ENCODE peak calls at places on chromosome 13, in four cellular contexts. A is Caco-2, E is NB4, M is omental fat pad. I is an unnamed sample.

GRCh38 chr13:110301606-110302131 is 5.3 kb downstream of the COL4A1 start:
- DNase-seq in A (no peak), E (no peak), M (no peak), I (no peak)

GRCh38 chr13:27534108-27534975 is 84.0 kb upstream of the MTIF3 start:
- DNase-seq in A (no peak), E (no peak), M (no peak), I (no peak)

GRCh38 chr13:83929147-83929546 is 46.9 kb upstream of the SLITRK1 start:
- DNase-seq in A (no peak), E (no peak), M (no peak), I (no peak)

GRCh38 chr13:36787181-36787580 is 31.8 kb upstream of the RFXAP start:
- DNase-seq in A (no peak), E (no peak), M (no peak), I (no peak)

GRCh38 chr13:73058741-73059459 is at the start of gene KLF5:
- DNase-seq in A (peak; percentile 99), E (peak; percentile 91), M (peak; percentile 96), I (peak; percentile 99)

GRCh38 chr13:83350569-83350968 is 531.7 kb downstream of the SLITRK1 start:
- DNase-seq in A (no peak), E (no peak), M (no peak), I (no peak)

GRCh38 chr13:109764474-109765292 is 21.7 kb downstream of the IRS2 start:
- DNase-seq in A (no peak), E (peak; percentile 66), M (no peak), I (no peak)

GRCh38 chr13:75489502-75490263 is 7.7 kb upstream of the TBC1D4 start:
- DNase-seq in A (no peak), E (peak; percentile 75), M (no peak), I (no peak)

GRCh38 chr13:113399755-113400149 is 35.8 kb upstream of the GRTP1 start:
- DNase-seq in A (peak; percentile 29), E (no peak), M (no peak), I (no peak)

GRCh38 chr13:40599146-40599545 is 67.3 kb downstream of the FOXO1 start:
- DNase-seq in A (no peak), E (no peak), M (no peak), I (no peak)

GRCh38 chr13:75482070-75482819 is at the start of gene TBC1D4:
- DNase-seq in A (peak; percentile 95), E (peak; percentile 97), M (peak; percentile 49), I (peak; percentile 58)

GRCh38 chr13:22961835-22962537 is 218.8 kb upstream of the SGCG start:
- DNase-seq in A (no peak), E (no peak), M (no peak), I (no peak)

GRCh38 chr13:104011505-104012270 is 945.5 kb upstream of the SLC10A2 start:
- DNase-seq in A (no peak), E (no peak), M (no peak), I (no peak)

GRCh38 chr13:113115363-113116205 is 7.0 kb upstream of the F10 start:
- DNase-seq in A (no peak), E (no peak), M (no peak), I (no peak)

GRCh38 chr13:85536706-85537105 is 262.5 kb downstream of the SLITRK6 start:
- DNase-seq in A (no peak), E (no peak), M (no peak), I (no peak)

GRCh38 chr13:25977216-25977615 is 74.6 kb downstream of the SHISA2 start:
- DNase-seq in A (no peak), E (no peak), M (no peak), I (no peak)

GRCh38 chr13:28636677-28637317 is 22.1 kb upstream of the POMP start:
- DNase-seq in A (peak; percentile 70), E (peak; percentile 82), M (no peak), I (no peak)

GRCh38 chr13:113548171-113548641 is 36.3 kb upstream of the TFDP1 start:
- DNase-seq in A (no peak), E (no peak), M (no peak), I (no peak)

GRCh38 chr13:95800455-95800854 is 123.5 kb downstream of the DNAJC3 start:
- DNase-seq in A (no peak), E (no peak), M (no peak), I (no peak)

GRCh38 chr13:33931397-33931987 is 113.5 kb downstream of the RFC3 start:
- DNase-seq in A (peak; percentile 41), E (peak; percentile 64), M (no peak), I (no peak)

GRCh38 chr13:72163671-72164070 is 296.7 kb upstream of the DACH1 start:
- DNase-seq in A (no peak), E (no peak), M (no peak), I (no peak)

GRCh38 chr13:34578471-34578870 is 363.6 kb upstream of the NBEA start:
- DNase-seq in A (no peak), E (no peak), M (no peak), I (no peak)

GRCh38 chr13:85650613-85651012 is 148.6 kb downstream of the SLITRK6 start:
- DNase-seq in A (no peak), E (no peak), M (no peak), I (no peak)

GRCh38 chr13:57633950-57634828 is 2.6 kb downstream of the PCDH17 start:
- DNase-seq in A (no peak), E (no peak), M (no peak), I (no peak)
- TF ChIP-seq CTCF in A (no peak), E (no peak), M (no peak), I (no peak)

DNA sequence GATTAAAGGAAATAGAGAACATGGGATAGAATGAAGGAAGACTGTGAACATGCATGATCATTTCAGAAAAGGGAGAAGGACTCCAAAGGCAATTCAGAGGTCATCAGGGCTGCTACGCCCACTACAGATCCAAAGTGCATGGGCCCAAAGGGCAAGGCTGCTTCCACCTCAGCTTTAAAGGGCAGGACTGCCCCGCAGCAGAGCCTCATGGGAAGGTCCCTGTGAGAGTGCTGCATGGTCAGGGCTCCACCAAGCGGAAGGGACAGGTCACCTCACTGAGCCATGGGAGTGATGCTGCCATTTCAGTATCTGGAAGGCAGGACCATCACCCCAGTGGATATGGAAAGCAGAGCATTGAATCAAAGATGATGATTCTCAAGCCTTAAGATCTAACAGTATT is 23.2 kb downstream of the FNDC3A start:
- DNase-seq in A (no peak), E (no peak), M (no peak), I (no peak)
- TF ChIP-seq CTCF in A (no peak), E (no peak), M (no peak), I (no peak)

DNA sequence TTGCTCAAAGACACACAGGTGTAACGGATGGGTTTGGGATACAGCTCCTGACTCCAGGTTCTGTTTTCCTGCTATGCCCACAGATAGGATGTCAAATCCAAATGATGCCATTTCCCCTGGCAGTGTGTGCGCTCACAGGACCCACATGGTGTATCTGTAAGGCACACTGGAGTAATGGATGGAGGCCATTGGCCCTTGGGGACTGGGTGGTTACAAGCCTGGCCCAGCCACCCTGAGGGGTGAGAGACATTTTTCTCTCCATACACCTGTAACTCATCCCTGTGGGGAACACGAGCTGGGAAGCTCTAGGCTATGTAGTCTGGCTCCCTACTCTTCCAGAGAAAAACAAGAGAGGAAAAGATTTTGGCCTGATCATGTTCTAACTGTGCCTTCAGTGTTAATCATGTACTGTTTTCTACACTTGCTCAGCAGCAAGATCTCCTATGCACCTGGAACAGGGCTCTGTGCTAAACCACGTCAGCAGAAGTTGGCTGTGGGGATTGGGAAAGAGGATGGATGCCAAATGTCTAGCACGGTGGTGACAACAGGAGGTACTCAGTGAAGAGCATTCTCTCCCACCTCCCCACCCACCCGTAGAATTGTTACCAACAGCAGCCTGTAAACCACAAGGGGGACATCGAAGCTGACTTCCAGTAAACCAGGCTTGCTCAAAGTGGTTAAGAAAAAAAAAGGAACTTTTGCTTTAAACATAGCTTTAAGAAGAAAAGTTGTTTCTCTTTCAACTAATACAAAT is 237.0 kb downstream of the LACC1 start:
- DNase-seq in A (no peak), E (peak; percentile 85), M (no peak), I (no peak)
- TF ChIP-seq CTCF in A (no peak), E (peak; percentile 10), M (no peak), I (no peak)

GRCh38 chr13:52665325-52665724 is 12.7 kb downstream of the SUGT1 start:
- DNase-seq in A (no peak), E (no peak), M (no peak), I (no peak)
- TF ChIP-seq CTCF in A (peak; percentile 44), E (peak; percentile 21), M (no peak), I (peak; percentile 41)